ENCODE peak calls at places on chromosome 2, in four cellular contexts. Q, S, I and F are unnamed samples.
A peak's percentile ranks its signal among the peaks of the same experiment; 100 is the strongest.

GRCh38 chr2:240183370-240184197 is 43.1 kb upstream of the OTOS start:
- DNase-seq in Q (no peak), I (no peak), S (no peak), F (no peak)

GRCh38 chr2:64325852-64326577 is 127.9 kb upstream of the LGALSL start:
- DNase-seq in I (no peak), Q (peak; percentile 97), S (no peak), F (no peak)

GRCh38 chr2:170466632-170467031 is 248.5 kb upstream of the SP5 start:
- DNase-seq in S (no peak), Q (no peak), I (no peak), F (no peak)

GRCh38 chr2:149344105-149344504 is 13.7 kb downstream of the LYPD6 start:
- DNase-seq in I (no peak), Q (no peak), S (no peak), F (no peak)

GRCh38 chr2:111669928-111670695 is 213.9 kb downstream of the ANAPC1 start:
- DNase-seq in Q (no peak), S (no peak), I (no peak), F (no peak)

GRCh38 chr2:60465736-60466135 is 87.7 kb downstream of the BCL11A start:
- DNase-seq in Q (no peak), I (no peak), S (no peak), F (no peak)

GRCh38 chr2:61707984-61708852 is 145.6 kb downstream of the FAM161A start:
- DNase-seq in S (no peak), I (peak; percentile 78), Q (peak; percentile 92), F (no peak)

GRCh38 chr2:45729753-45730512 is 78.5 kb downstream of the PRKCE start:
- DNase-seq in S (peak; percentile 37), I (peak; percentile 57), Q (peak; percentile 88), F (no peak)

GRCh38 chr2:168149431-168149830 is 98.0 kb downstream of the STK39 start:
- DNase-seq in I (no peak), S (no peak), Q (no peak), F (no peak)

GRCh38 chr2:178628590-178628989 is 148.3 kb downstream of the PLEKHA3 start:
- DNase-seq in I (no peak), S (no peak), Q (no peak), F (no peak)

GRCh38 chr2:240836781-240837467 is 16.9 kb upstream of the KIF1A start:
- DNase-seq in I (no peak), S (no peak), Q (no peak), F (no peak)

GRCh38 chr2:109331864-109332848 is 203.2 kb downstream of the SH3RF3 start:
- DNase-seq in I (peak; percentile 21), Q (no peak), S (no peak), F (peak; percentile 55)

GRCh38 chr2:112031473-112031872 is 23.6 kb upstream of the TMEM87B start:
- DNase-seq in Q (no peak), I (no peak), S (no peak), F (no peak)

GRCh38 chr2:148909114-148909513 is 34.1 kb downstream of the KIF5C start:
- DNase-seq in Q (no peak), I (no peak), S (no peak), F (no peak)

GRCh38 chr2:196980498-196980897 is 54.0 kb upstream of the PGAP1 start:
- DNase-seq in S (no peak), I (no peak), Q (no peak), F (no peak)

GRCh38 chr2:74584088-74584645 is 29.6 kb downstream of the DOK1 start:
- DNase-seq in S (no peak), I (no peak), Q (peak; percentile 53), F (no peak)

DNA sequence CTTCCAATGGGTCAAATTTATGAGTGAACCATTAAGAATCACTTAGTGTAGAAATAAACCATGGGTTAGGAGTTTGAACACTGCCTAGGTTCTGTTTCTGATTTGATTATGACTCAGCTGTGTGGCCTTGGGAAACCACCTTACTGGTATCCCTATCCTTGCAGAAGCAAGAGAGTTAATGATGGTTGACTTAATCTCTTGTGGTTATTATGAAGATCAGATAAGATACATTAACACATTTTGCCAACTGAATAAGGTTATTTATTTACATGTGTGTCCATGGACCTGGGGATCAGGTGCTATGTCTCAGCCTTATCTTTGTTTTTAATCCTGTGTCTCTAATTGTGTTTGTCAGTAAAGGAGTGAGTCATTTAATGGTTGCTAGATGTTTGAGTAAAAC is 5.4 kb upstream of the KCNJ13 start:
- DNase-seq in S (no peak), Q (peak; percentile 55), I (peak; percentile 12), F (peak; percentile 3)
- TF ChIP-seq NFIC in S (no peak), Q (peak; percentile 42), I (no peak), F (no peak)

DNA sequence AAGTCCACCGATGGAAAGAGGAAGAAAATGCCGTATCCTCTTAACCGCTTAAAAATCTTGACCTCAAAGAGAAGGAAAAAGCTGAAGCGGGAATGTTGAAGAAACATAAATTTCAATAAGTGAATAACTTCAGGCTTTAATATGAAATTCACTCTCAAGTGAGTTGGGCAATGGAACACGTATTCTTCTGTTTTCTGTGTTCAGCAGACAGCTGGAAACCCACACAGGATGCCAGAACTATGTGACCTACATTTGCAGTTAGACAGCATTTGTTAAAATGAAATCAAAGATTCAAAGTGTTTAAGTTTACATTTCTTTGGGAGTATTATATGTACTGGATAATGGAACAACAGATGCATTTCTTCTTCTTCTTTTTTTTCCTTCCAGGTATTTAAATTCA is 80.5 kb upstream of the SPATS2L start:
- DNase-seq in Q (no peak), I (no peak), S (no peak), F (no peak)
- TF ChIP-seq NFIC in Q (no peak), I (no peak), S (no peak), F (no peak)

GRCh38 chr2:80058562-80058961 is 246.0 kb downstream of the LRRTM1 start:
- DNase-seq in S (no peak), I (no peak), Q (no peak), F (no peak)

GRCh38 chr2:80050246-80050645 is 254.3 kb downstream of the LRRTM1 start:
- DNase-seq in Q (no peak), I (no peak), S (no peak), F (peak; percentile 75)

GRCh38 chr2:80053522-80054338 is 250.8 kb downstream of the LRRTM1 start:
- DNase-seq in S (no peak), I (no peak), Q (no peak), F (no peak)

GRCh38 chr2:80059381-80059907 is 245.1 kb downstream of the LRRTM1 start:
- DNase-seq in I (no peak), S (no peak), Q (no peak), F (no peak)

DNA sequence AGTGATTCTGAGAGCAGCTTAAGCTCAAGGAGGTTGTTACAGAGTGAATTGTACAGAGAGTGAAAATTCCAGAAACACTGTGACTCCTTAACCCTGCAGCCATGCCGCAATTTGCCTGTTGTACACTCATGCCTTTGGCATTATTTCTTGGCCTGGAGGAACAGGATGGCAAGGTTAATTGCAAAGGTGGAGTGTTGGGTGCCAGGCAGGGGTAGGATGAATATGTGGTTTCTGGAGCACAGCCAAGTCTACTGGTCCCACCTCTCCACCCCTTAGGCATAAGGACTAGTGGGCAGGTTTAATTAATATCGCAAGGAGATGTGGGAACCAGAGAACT is 250.2 kb downstream of the LRRTM1 start:
- DNase-seq in I (no peak), Q (no peak), S (no peak), F (no peak)
- TF ChIP-seq NFIC in I (no peak), Q (no peak), S (no peak), F (no peak)

DNA sequence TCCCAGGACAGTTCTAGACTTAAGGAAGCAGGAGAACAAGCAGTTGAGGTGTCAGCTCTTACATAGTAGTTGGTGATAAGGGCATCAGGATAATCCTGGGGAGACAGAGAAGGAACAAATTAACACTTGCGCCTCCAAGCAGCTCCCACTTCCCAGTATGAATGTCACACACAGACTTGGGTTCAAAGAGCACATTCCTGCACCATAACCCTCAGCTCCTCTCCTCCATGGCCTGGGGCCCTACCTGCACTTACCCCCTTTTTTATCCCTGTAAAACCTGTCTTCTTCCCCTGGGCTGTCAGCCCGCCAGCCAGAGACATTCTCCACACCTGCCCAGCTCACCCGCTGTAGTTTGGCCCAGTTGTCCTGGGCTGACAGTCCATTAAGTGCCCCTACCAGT is 3.9 kb upstream of the UCN start:
- DNase-seq in S (no peak), I (no peak), Q (no peak), F (no peak)
- TF ChIP-seq NFIC in S (no peak), I (no peak), Q (no peak), F (no peak)

DNA sequence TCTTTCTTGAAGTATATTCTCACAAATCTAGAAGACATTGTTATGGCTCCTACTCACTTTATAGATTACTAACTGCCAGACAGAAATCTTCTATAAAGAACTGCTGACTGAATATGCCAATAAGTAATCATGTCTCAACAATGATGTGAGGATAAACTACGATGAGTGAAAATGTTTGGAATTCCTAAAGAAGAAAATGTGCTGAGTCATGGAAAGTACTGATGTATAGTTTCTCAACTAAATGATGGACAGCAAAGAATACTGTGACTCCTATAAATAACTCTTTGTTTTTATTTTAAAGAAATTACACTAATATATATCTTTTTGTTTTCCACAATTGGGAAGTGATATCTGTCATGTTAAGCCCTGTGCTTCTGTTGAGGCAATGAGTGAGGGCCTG is 232.9 kb downstream of the LNPK start:
- DNase-seq in Q (no peak), S (no peak), I (no peak), F (no peak)
- TF ChIP-seq NFIC in Q (no peak), S (no peak), I (no peak), F (no peak)

GRCh38 chr2:218006741-218007140 is 3.9 kb upstream of the TNS1 start:
- DNase-seq in Q (no peak), I (no peak), S (no peak), F (no peak)
- TF ChIP-seq NFIC in Q (no peak), I (no peak), S (no peak), F (no peak)

GRCh38 chr2:62785216-62785615 is 79.7 kb downstream of the EHBP1 start:
- DNase-seq in I (no peak), Q (no peak), S (no peak), F (no peak)
- TF ChIP-seq NFIC in I (no peak), Q (peak; percentile 23), S (no peak), F (no peak)

GRCh38 chr2:152402780-152403388 is 67.9 kb downstream of the FMNL2 start:
- DNase-seq in I (no peak), S (no peak), Q (no peak), F (no peak)
- TF ChIP-seq NFIC in I (no peak), S (no peak), Q (no peak), F (no peak)

DNA sequence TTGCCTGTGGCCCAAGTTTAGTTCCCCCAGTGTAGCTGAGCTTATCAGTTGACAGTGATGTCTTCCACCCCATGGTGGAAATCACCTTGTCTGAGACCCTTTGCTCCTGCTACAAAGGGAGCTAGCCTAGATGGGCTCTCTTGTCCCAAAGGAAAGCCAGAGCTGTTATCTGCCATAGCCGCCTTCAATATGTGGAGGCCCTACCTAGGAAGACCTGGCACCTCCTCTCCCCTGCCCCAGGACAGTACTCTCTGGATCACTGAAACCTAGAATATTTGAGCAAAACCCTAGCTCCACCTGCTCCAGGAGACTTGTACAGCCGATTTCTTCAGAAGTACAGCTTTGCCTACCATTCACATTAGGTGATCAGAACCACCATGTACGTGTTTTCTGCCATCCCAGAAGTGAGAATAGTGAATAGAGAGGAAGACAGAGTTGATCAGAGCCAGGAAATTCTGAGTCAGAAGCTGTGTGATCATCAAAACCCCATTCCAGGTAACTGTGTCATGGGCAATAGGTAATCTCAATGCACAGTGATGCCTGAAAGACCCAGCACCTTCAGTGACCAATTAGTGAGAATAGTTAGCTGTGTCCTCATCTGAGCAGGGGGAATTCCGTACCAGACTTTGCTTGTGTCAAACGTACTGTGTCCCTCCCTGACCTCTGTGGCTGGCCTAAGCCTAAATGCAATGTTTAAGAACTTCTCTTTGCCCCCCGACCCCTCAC is 138.4 kb upstream of the ALPP start:
- DNase-seq in Q (no peak), S (no peak), I (no peak), F (no peak)
- TF ChIP-seq NFIC in Q (no peak), S (no peak), I (no peak), F (no peak)